ENCODE peak calls at places on chromosomes 11 and 22, in nine cellular contexts. S is body of pancreas, O is heart right ventricle, C is pancreas, D is colonic mucosa, R is astrocyte, Z is IMR-90, M is PC-9, A is breast epithelium. H is an unnamed sample. For H3K36me3, the result is how much of the 10 kb centered on the place peaks cover.

GRCh38 chr11:128582496-128583366 is 4.6 kb downstream of the ETS1 start:
- DNase-seq in S (peak), O (peak), C (no peak), D (no peak), R (peak), Z (peak), M (peak), A (no peak), H (no peak)

GRCh38 chr22:37906364-37907008 is 389 bp downstream of the MICALL1 start:
- DNase-seq in S (no peak), O (no peak), C (peak), D (peak), R (no peak), Z (no peak), M (peak), A (no peak), H (no peak)

GRCh38 chr22:38861170-38861874 is 10.7 kb downstream of the CBX6 start:
- DNase-seq in S (no peak), O (no peak), C (no peak), D (no peak), R (no peak), Z (no peak), M (no peak), A (no peak), H (no peak)

GRCh38 chr22:19290400-19291217 is 910 bp downstream of the CLTCL1 start:
- DNase-seq in S (no peak), O (peak), C (no peak), D (no peak), R (no peak), Z (no peak), M (no peak), A (no peak), H (peak)

GRCh38 chr22:19525666-19526065 is 1.5 kb upstream of the CLDN5 start:
- DNase-seq in S (no peak), O (no peak), C (no peak), D (no peak), R (no peak), Z (no peak), M (no peak), A (no peak), H (no peak)

GRCh38 chr11:17476317-17477083 is at the start of gene ABCC8:
- DNase-seq in S (no peak), O (no peak), C (no peak), D (no peak), R (no peak), Z (no peak), M (no peak), A (no peak), H (no peak)

GRCh38 chr11:72848846-72849466 is 34.7 kb downstream of the ATG16L2 start:
- DNase-seq in S (no peak), O (no peak), C (no peak), D (no peak), R (no peak), Z (peak), M (peak), A (no peak), H (no peak)

GRCh38 chr11:3823303-3823702 is 14.9 kb downstream of the PGAP2 start:
- DNase-seq in S (no peak), O (no peak), C (no peak), D (no peak), R (peak), Z (peak), M (no peak), A (no peak), H (no peak)

GRCh38 chr22:19179472-19180048 is 1.0 kb upstream of the SLC25A1 start:
- DNase-seq in S (peak), O (peak), C (peak), D (peak), R (peak), Z (peak), M (peak), A (peak), H (peak)

GRCh38 chr11:77154381-77155081 is 26.5 kb downstream of the MYO7A start:
- DNase-seq in S (no peak), O (peak), C (no peak), D (no peak), R (no peak), Z (no peak), M (no peak), A (no peak), H (peak)

GRCh38 chr22:50621491-50621880 is 6.5 kb downstream of the ARSA start:
- DNase-seq in S (peak), O (no peak), C (no peak), D (no peak), R (no peak), Z (no peak), M (no peak), A (no peak), H (no peak)

GRCh38 chr11:59689015-59689414 is 20.2 kb upstream of the PATL1 start:
- DNase-seq in S (no peak), O (no peak), C (no peak), D (no peak), R (no peak), Z (no peak), M (peak), A (no peak), H (no peak)

GRCh38 chr11:116875194-116875593 is 37.8 kb upstream of the APOA1 start:
- DNase-seq in S (no peak), O (no peak), C (no peak), D (no peak), R (no peak), Z (no peak), M (no peak), A (no peak), H (no peak)
- H3K27ac ChIP-seq in S (no peak), O (peak), C (no peak), D (no peak), R (no peak), Z (no peak), M (no peak), A (no peak), H (no peak)

DNA sequence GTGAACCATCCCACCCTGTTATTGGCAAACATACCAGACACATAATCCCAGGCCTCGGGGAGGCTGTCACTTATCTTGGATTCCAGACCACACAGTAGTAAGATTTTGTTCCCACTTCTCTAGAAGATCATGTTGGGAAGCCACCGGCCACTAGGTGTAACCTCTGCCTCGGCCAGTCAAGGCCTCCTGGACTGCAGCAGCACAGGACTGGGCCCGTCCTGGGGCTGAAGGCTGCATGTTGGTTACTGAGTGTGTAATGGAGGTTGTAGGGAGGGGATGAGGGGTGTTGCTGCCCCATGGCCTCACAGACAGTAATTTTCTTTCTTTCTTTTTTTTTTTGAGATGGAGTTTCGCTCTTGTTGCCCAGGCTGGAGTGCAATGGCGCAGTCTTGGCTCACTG is 92.4 kb upstream of the SYT13 start:
- DNase-seq in S (no peak), O (no peak), C (no peak), D (no peak), R (no peak), Z (no peak), M (no peak), A (no peak), H (no peak)
- TF ChIP-seq CTCF in S (no peak), O (no peak), C (no peak), D (no peak), R (no peak), Z (no peak), M (no peak), A (no peak), H (no peak)

DNA sequence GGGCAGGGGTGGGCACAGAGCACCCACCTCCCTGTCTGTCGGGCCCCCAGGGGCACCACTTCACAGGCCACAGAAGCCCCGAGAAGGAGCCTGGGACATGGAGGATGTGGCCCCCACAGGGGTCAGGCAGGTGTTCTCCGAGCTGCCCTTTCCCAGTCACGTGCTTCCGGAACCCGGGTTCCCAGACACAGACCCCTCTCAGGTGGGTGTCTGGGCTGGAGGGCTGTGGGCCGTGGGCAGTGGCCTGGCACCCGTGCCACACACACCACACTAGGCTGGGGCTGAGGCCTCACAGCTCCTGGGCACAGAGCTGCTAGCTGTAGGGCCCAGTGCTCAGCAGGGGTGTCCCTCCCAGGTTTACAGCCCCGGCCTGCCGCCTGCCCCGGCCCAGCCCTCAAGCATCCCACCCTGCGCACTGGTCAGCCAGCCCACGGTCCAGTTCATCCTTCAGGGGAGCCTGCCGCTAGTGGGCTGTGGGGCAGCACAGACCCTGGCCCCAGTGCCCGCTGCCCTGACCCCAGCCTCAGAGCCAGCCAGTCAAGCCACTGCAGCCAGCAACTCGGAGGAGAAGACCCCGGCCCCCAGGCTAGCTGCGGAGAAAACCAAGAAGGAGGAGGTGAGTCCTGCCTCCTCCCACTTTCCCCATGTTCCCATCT is 5.5 kb downstream of the IRF7 start:
- DNase-seq in S (no peak), O (no peak), C (peak), D (no peak), R (no peak), Z (no peak), M (no peak), A (no peak), H (no peak)
- H3K36me3 ChIP-seq in S (under half), O (half or more), C (half or more), D (under half), R (under half), Z (half or more), M (under half), A (under half), H (under half)

GRCh38 chr11:65298655-65299179 is 15.9 kb upstream of the CDC42EP2 start:
- DNase-seq in S (no peak), O (peak), C (no peak), D (no peak), R (peak), Z (peak), M (no peak), A (no peak), H (no peak)

GRCh38 chr11:65303542-65303941 is 11.1 kb upstream of the CDC42EP2 start:
- DNase-seq in S (no peak), O (no peak), C (no peak), D (no peak), R (no peak), Z (no peak), M (no peak), A (no peak), H (no peak)

GRCh38 chr11:65301491-65302329 is 13.0 kb upstream of the CDC42EP2 start:
- DNase-seq in S (no peak), O (peak), C (no peak), D (no peak), R (no peak), Z (peak), M (peak), A (no peak), H (no peak)

GRCh38 chr11:65298131-65298535 is 16.5 kb upstream of the CDC42EP2 start:
- DNase-seq in S (peak), O (peak), C (no peak), D (peak), R (no peak), Z (peak), M (no peak), A (no peak), H (no peak)

GRCh38 chr11:65300621-65301290 is 13.9 kb upstream of the CDC42EP2 start:
- DNase-seq in S (no peak), O (no peak), C (no peak), D (no peak), R (no peak), Z (no peak), M (no peak), A (no peak), H (peak)
- H3K27ac ChIP-seq in S (no peak), O (peak), C (no peak), D (no peak), R (no peak), Z (peak), M (no peak), A (no peak), H (no peak)

GRCh38 chr11:93904711-93905110 is 54.3 kb upstream of the VSTM5 start:
- DNase-seq in S (no peak), O (no peak), C (no peak), D (no peak), R (peak), Z (no peak), M (no peak), A (no peak), H (no peak)

GRCh38 chr11:93902921-93903320 is 52.5 kb upstream of the VSTM5 start:
- DNase-seq in S (no peak), O (no peak), C (no peak), D (no peak), R (no peak), Z (no peak), M (no peak), A (no peak), H (no peak)

GRCh38 chr11:93905384-93905783 is 55.0 kb upstream of the VSTM5 start:
- DNase-seq in S (peak), O (no peak), C (no peak), D (no peak), R (peak), Z (peak), M (no peak), A (no peak), H (no peak)

GRCh38 chr11:93906486-93906885 is 56.1 kb upstream of the VSTM5 start:
- DNase-seq in S (no peak), O (no peak), C (no peak), D (no peak), R (peak), Z (peak), M (no peak), A (no peak), H (no peak)

GRCh38 chr11:93903989-93904388 is 53.6 kb upstream of the VSTM5 start:
- DNase-seq in S (no peak), O (no peak), C (no peak), D (no peak), R (no peak), Z (no peak), M (no peak), A (no peak), H (no peak)
- TF ChIP-seq CTCF in S (no peak), O (no peak), C (no peak), D (no peak), R (no peak), Z (no peak), M (no peak), A (no peak), H (no peak)

DNA sequence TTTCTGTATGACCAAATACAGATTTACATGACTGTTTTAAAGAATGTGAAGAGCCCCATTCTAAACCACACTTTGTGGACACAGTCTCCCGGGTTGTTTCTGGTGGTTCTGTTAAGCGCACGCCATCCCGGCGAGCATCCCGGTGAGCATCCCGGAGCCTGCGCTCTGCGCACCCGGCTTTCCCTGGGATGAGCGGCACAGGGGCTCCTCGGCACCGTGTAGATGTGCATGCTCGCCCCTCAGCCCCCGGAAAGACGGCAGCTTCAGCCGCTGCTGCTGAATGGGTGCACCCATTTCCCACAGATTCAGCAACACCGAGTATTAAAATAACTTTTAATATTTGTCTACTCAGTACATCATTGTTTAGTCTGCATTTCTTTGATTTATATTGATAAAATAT is 36.0 kb downstream of the GLB1L2 start:
- DNase-seq in S (no peak), O (no peak), C (peak), D (no peak), R (no peak), Z (no peak), M (no peak), A (peak), H (no peak)
- H3K36me3 ChIP-seq in S (under half), O (under half), C (under half), D (under half), R (under half), Z (under half), M (under half), A (under half), H (under half)

DNA sequence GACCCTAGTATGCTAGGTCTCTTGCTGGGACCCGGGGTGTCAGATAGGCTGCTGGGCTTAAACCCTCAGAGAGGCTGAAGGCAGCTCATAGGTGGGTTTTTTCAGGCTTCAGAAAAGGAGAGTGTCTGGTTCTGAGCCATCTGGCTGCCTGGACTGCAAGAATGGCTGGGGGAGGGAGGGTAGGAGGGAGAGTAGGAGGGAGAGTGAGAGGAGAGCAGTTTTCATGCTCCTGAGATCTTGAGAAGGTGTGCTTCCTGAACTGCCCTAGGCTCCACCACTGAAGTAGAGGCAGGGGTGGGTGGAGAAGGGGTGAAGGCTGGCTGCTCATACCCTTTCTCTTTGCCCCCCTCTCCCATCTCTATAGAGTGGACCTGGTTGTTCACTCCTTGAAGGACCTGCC is 4.6 kb downstream of the HMBS start:
- DNase-seq in S (no peak), O (no peak), C (no peak), D (no peak), R (no peak), Z (no peak), M (no peak), A (no peak), H (no peak)
- H3K27ac ChIP-seq in S (no peak), O (no peak), C (no peak), D (no peak), R (no peak), Z (no peak), M (no peak), A (no peak), H (no peak)